ENCODE peak calls at places on chromosome 22, in ten cellular contexts. O is adrenal gland, I is B cell, K is fibroblast of pulmonary artery, V is mesothelial cell of epicardium, C is AG09309, H is PC-9, W is GM13977, R is mammary epithelial cell, U is pancreas. Z is an unnamed sample.
A peak's percentile ranks its signal among the peaks of the same experiment; 100 is the strongest.

GRCh38 chr22:38467904-38468760 is at the start of gene KDELR3:
- DNase-seq in K (peak; percentile 74), R (peak; percentile 81), H (peak; percentile 71), I (peak; percentile 61), V (no peak), C (no peak), U (peak; percentile 78), O (peak; percentile 69), W (peak; percentile 88), Z (peak; percentile 78)

GRCh38 chr22:48741540-48741939 is 1086.1 kb downstream of the BRD1 start:
- DNase-seq in W (no peak), R (no peak), U (no peak), I (no peak), V (no peak), K (no peak), H (no peak), O (no peak), C (no peak), Z (no peak)

GRCh38 chr22:20108757-20109230 is 7.1 kb upstream of the RANBP1 start:
- DNase-seq in R (no peak), V (no peak), U (peak; percentile 31), K (no peak), O (no peak), H (no peak), W (no peak), C (no peak), I (no peak), Z (no peak)

GRCh38 chr22:29450222-29450621 is 11.8 kb downstream of the RFPL1 start:
- DNase-seq in C (no peak), V (no peak), H (no peak), O (no peak), W (no peak), I (no peak), K (no peak), R (no peak), U (no peak), Z (no peak)

GRCh38 chr22:24414523-24414922 is 12.9 kb upstream of the ADORA2A start:
- DNase-seq in W (no peak), K (no peak), U (no peak), C (no peak), V (no peak), I (no peak), R (no peak), H (no peak), O (no peak), Z (no peak)

GRCh38 chr22:39498368-39498767 is 3.7 kb upstream of the MIEF1 start:
- DNase-seq in I (no peak), C (no peak), O (peak; percentile 82), R (no peak), W (no peak), U (peak; percentile 14), K (no peak), V (no peak), H (no peak), Z (no peak)

GRCh38 chr22:27573280-27573711 is 228.3 kb downstream of the MN1 start:
- DNase-seq in W (no peak), C (no peak), R (no peak), U (no peak), O (no peak), H (no peak), K (no peak), I (no peak), V (no peak), Z (no peak)

GRCh38 chr22:24338701-24339451 is 68.2 kb downstream of the SPECC1L start:
- DNase-seq in R (peak; percentile 6), I (no peak), V (no peak), W (no peak), H (no peak), C (no peak), K (no peak), U (no peak), O (peak; percentile 80), Z (no peak)

GRCh38 chr22:18022851-18023250 is 1.5 kb downstream of the MICAL3 start:
- DNase-seq in I (no peak), V (no peak), H (no peak), C (no peak), U (no peak), W (no peak), R (no peak), K (no peak), O (no peak), Z (no peak)

GRCh38 chr22:48843640-48844039 is 984.0 kb downstream of the BRD1 start:
- DNase-seq in C (no peak), I (no peak), W (no peak), K (no peak), U (no peak), R (no peak), O (no peak), H (no peak), V (no peak), Z (no peak)

GRCh38 chr22:46256358-46256958 is 6.4 kb upstream of the CDPF1 start:
- DNase-seq in O (no peak), U (no peak), C (no peak), I (no peak), K (no peak), H (no peak), W (no peak), V (no peak), R (no peak), Z (no peak)

GRCh38 chr22:21917206-21917958 is 35.3 kb downstream of the PPM1F start:
- DNase-seq in H (no peak), R (no peak), V (no peak), K (peak; percentile 37), O (peak; percentile 70), C (no peak), U (peak; percentile 90), I (no peak), W (no peak), Z (no peak)

GRCh38 chr22:50104149-50104548 is 14.3 kb downstream of the MOV10L1 start:
- DNase-seq in R (no peak), H (no peak), I (no peak), C (no peak), V (no peak), W (no peak), O (no peak), U (no peak), K (no peak), Z (no peak)

GRCh38 chr22:50105529-50106100 is 15.8 kb downstream of the MOV10L1 start:
- DNase-seq in R (peak; percentile 54), K (peak; percentile 69), C (no peak), O (no peak), H (no peak), I (no peak), V (no peak), W (peak; percentile 71), U (no peak), Z (peak; percentile 56)

GRCh38 chr22:50101870-50102565 is 12.2 kb downstream of the MOV10L1 start:
- DNase-seq in V (no peak), W (no peak), C (no peak), H (no peak), U (no peak), O (no peak), R (no peak), K (no peak), I (no peak), Z (no peak)

GRCh38 chr22:50107529-50107928 is 17.7 kb downstream of the MOV10L1 start:
- DNase-seq in H (no peak), I (no peak), U (no peak), V (no peak), C (no peak), R (no peak), O (no peak), W (no peak), K (no peak), Z (no peak)

GRCh38 chr22:50102946-50103345 is 13.1 kb downstream of the MOV10L1 start:
- DNase-seq in C (no peak), U (no peak), H (no peak), K (no peak), R (peak; percentile 59), I (no peak), W (peak; percentile 60), V (no peak), O (no peak), Z (peak; percentile 34)
- TF ChIP-seq CTCF in C (no peak), U (no peak), H (no peak), K (no peak), R (peak; percentile 23), I (no peak), W (peak; percentile 33), V (no peak), O (no peak), Z (no peak)

GRCh38 chr22:45228401-45228754 is 12.3 kb downstream of the KIAA0930 start:
- DNase-seq in W (no peak), O (no peak), C (no peak), I (no peak), R (no peak), H (no peak), U (no peak), K (no peak), V (no peak), Z (no peak)
- TF ChIP-seq CTCF in W (no peak), O (no peak), C (no peak), I (no peak), R (no peak), H (no peak), U (no peak), K (no peak), V (no peak), Z (no peak)

DNA sequence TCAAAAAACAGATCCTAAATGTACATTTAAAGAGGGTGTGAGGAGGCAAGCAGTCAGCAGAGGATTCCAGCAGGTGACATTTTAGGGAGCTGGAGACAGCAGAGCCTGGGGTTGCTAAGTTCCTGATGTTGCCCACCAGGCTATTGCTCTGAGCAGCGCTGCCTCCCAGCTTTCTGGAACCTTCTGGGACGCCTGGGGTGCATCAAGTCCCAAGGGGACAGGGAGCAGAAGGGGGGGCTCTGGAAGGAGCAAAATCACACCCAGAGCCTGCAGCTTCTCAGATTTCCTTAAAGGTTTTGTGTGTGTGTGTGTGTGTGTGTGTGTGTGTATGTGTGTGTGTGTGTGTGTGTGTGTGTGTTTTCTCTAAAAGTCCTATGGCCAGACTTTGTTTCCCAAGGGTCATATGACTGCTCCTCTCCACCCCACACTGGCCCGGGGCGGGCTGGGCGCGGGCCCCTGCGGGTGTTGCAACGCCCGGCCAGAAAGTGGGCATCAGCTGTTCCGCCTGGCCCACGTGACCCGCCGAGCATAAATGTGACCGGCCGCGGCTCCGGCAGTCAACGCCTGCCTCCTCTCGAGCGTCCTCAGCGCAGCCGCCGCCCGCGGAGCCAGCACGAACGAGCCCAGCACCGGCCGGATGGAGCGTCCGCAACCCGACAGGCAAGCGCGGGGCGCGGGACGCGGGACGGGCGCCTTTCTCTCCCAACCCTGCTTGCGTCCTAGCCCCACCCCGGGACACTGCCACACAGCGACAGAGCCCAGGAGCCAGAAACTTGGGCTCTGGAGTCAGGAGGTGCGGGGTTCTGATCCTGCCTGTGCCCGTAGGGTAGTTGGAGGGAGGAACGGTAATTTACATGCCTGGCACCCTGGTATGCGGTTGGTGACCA is at the start of gene HMOX1:
- DNase-seq in H (peak; percentile 87), W (peak; percentile 90), K (peak; percentile 94), R (peak; percentile 84), V (peak; percentile 55), U (peak; percentile 94), O (peak; percentile 96), I (peak; percentile 79), C (peak; percentile 71), Z (peak; percentile 72)
- TF ChIP-seq CTCF in H (no peak), W (peak; percentile 42), K (no peak), R (peak; percentile 32), V (no peak), U (no peak), O (no peak), I (no peak), C (no peak), Z (no peak)

DNA sequence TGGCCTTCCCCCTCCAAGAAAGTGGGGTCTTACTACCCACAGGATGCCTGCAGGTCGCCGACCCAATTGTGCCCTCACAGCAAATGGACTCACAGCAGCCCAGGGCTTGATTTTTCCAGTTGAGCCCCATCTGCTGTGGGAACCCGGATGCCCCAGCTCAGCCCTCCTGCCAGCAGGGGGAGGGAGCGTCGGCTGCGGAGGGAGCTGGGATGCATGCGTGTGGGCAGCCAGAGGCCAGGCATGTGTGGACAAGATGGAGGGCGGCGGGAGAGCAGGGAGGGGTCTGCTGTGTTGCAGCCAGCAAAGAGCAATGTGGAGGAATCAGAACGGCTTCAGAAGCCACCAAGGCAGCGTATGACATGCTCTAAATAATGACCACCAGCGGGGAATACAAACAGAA is 41.0 kb upstream of the EIF3D start:
- DNase-seq in C (no peak), K (no peak), H (no peak), U (no peak), R (peak; percentile 20), W (no peak), O (no peak), V (no peak), I (no peak), Z (no peak)
- TF ChIP-seq CTCF in C (peak; percentile 65), K (peak; percentile 21), H (no peak), U (no peak), R (peak; percentile 52), W (no peak), O (no peak), V (no peak), I (no peak), Z (no peak)

Z was measured in activated CD8-positive, alpha-beta T cell treated with anti-CD3 and anti-CD28 coated beads for 36 hours.